ENCODE peak calls at places on chromosomes 12 and 14, in four cellular contexts. A is lower leg skin, X is astrocyte of the cerebellum, L is transverse colon. T is an unnamed sample.

GRCh38 chr14:44701563-44702263 is 194.6 kb upstream of the FSCB start:
- DNase-seq in A (no peak), X (no peak), L (no peak), T (no peak)

GRCh38 chr12:49233842-49234526 is 30.9 kb upstream of the TUBA1C start:
- DNase-seq in A (peak; percentile 34), X (no peak), L (peak; percentile 37), T (no peak)

GRCh38 chr12:30329281-30329680 is 366.4 kb downstream of the IPO8 start:
- DNase-seq in A (no peak), X (peak; percentile 41), L (no peak), T (no peak)

GRCh38 chr14:89372156-89372555 is 44.9 kb downstream of the FOXN3 start:
- DNase-seq in A (no peak), X (no peak), L (no peak), T (no peak)

GRCh38 chr12:132314516-132315233 is 14.7 kb downstream of the GALNT9 start:
- DNase-seq in A (no peak), X (no peak), L (no peak), T (no peak)

GRCh38 chr12:45687081-45688015 is 42.2 kb upstream of the ARID2 start:
- DNase-seq in A (no peak), X (no peak), L (no peak), T (no peak)

GRCh38 chr14:101707285-101707842 is 54.1 kb upstream of the PPP2R5C start:
- DNase-seq in A (peak; percentile 64), X (peak; percentile 79), L (peak; percentile 58), T (peak; percentile 36)

GRCh38 chr12:95608252-95609033 is 57.2 kb upstream of the USP44 start:
- DNase-seq in A (peak; percentile 64), X (peak; percentile 94), L (no peak), T (no peak)

GRCh38 chr14:100155049-100155621 is 4.3 kb downstream of the DEGS2 start:
- DNase-seq in A (no peak), X (no peak), L (peak; percentile 63), T (no peak)

GRCh38 chr14:22978873-22979671 is 3.3 kb downstream of the AJUBA start:
- DNase-seq in A (peak; percentile 80), X (no peak), L (no peak), T (no peak)

GRCh38 chr12:30002677-30003076 is 218.9 kb upstream of the TMTC1 start:
- DNase-seq in A (no peak), X (no peak), L (no peak), T (no peak)

GRCh38 chr14:67168110-67168441 is 21.2 kb upstream of the GARIN2 start:
- DNase-seq in A (no peak), X (no peak), L (no peak), T (no peak)

GRCh38 chr14:20198991-20199390 is 8.3 kb downstream of the OR11G2 start:
- DNase-seq in A (no peak), X (no peak), L (no peak), T (no peak)

GRCh38 chr12:111775205-111776193 is 8.8 kb downstream of the ALDH2 start:
- DNase-seq in A (peak; percentile 83), X (no peak), L (peak; percentile 90), T (no peak)

GRCh38 chr14:102776761-102777710 is at the start of gene TRAF3:
- DNase-seq in A (no peak), X (peak; percentile 16), L (peak; percentile 76), T (no peak)

GRCh38 chr12:103505371-103506236 is 9.8 kb upstream of the C12orf42 start:
- DNase-seq in A (no peak), X (no peak), L (no peak), T (no peak)

GRCh38 chr12:15650399-15651128 is 138.6 kb downstream of the EPS8 start:
- DNase-seq in A (no peak), X (no peak), L (no peak), T (no peak)

GRCh38 chr14:60327447-60328331 is 78.7 kb downstream of the PPM1A start:
- DNase-seq in A (no peak), X (no peak), L (peak; percentile 60), T (no peak)
- TF ChIP-seq CTCF in A (no peak), X (no peak), L (no peak), T (peak; percentile 1)

GRCh38 chr14:47678157-47678556 is 2.8 kb upstream of the MDGA2 start:
- DNase-seq in A (no peak), X (no peak), L (no peak), T (no peak)
- TF ChIP-seq CTCF in A (no peak), X (no peak), L (no peak), T (no peak)

DNA sequence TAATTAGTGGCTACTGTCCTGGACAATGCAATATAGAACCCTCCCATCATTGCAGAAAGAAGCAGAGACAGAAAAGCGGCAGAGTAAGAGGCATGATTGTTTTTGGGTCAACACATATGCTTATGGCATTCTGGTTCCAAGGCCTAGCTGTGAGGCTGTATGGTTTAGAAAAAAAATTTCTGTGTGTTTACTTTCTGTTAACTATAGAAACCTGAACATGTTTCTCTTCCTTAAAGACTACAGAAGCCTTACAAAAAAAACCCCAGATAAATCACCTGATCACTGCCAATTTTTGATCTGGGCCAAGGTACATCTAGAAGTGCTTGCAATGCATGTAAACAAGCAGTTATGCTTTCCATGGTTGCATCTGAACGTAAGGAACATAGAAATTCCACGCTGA is 100.0 kb upstream of the HECTD1 start:
- DNase-seq in A (no peak), X (no peak), L (no peak), T (no peak)
- TF ChIP-seq CTCF in A (no peak), X (no peak), L (no peak), T (no peak)

GRCh38 chr14:54480830-54481562 is 7.8 kb downstream of the GMFB start:
- DNase-seq in A (no peak), X (no peak), L (no peak), T (no peak)
- TF ChIP-seq CTCF in A (no peak), X (no peak), L (no peak), T (no peak)